ENCODE peak calls at places on chromosomes 7 and 10, in eight cellular contexts. G is NCI-H1694 treated with DMSO at 0.1 percent for 48 hours, W is MCF 10A, Y is T-helper 2 cell, T is Panc1, R is DMS153, N is astrocyte of the cerebellum, V is neural crest cell. J is an unnamed sample.

GRCh38 chr10:76492026-76492425 is 1060.6 kb downstream of the LRMDA start:
- DNase-seq in G (no peak), W (peak; percentile 83), Y (no peak), T (no peak), R (no peak), N (peak; percentile 76), V (no peak), J (no peak)

GRCh38 chr10:86642499-86642898 is 11.8 kb upstream of the OPN4 start:
- DNase-seq in G (no peak), W (peak; percentile 37), Y (no peak), T (no peak), R (no peak), N (no peak), V (no peak), J (no peak)

GRCh38 chr10:22183771-22184466 is 33.9 kb downstream of the EBLN1 start:
- DNase-seq in G (no peak), W (peak; percentile 39), Y (no peak), T (no peak), R (no peak), N (no peak), V (no peak), J (no peak)

GRCh38 chr7:78311176-78311575 is 512.6 kb downstream of the PHTF2 start:
- DNase-seq in G (no peak), W (no peak), Y (no peak), T (no peak), R (no peak), N (no peak), V (no peak), J (no peak)

GRCh38 chr10:11740907-11741306 is 1.3 kb upstream of the ECHDC3 start:
- DNase-seq in G (no peak), W (no peak), Y (no peak), T (no peak), R (no peak), N (no peak), V (no peak), J (no peak)

GRCh38 chr10:86254526-86255174 is 111.9 kb downstream of the GRID1 start:
- DNase-seq in G (no peak), W (peak; percentile 69), Y (no peak), T (no peak), R (peak; percentile 67), N (no peak), V (no peak), J (no peak)

GRCh38 chr7:17548014-17548653 is 249.7 kb downstream of the AHR start:
- DNase-seq in G (no peak), W (no peak), Y (no peak), T (no peak), R (no peak), N (no peak), V (no peak), J (no peak)

GRCh38 chr10:92834981-92835380 is 13.3 kb upstream of the EXOC6 start:
- DNase-seq in G (no peak), W (no peak), Y (no peak), T (no peak), R (no peak), N (no peak), V (no peak), J (no peak)

GRCh38 chr10:71486465-71487114 is 89.9 kb downstream of the CDH23 start:
- DNase-seq in G (peak; percentile 13), W (peak; percentile 54), Y (no peak), T (peak; percentile 4), R (peak; percentile 10), N (no peak), V (peak; percentile 74), J (peak; percentile 9)

GRCh38 chr7:17546206-17546998 is 247.9 kb downstream of the AHR start:
- DNase-seq in G (no peak), W (peak; percentile 94), Y (no peak), T (no peak), R (no peak), N (no peak), V (no peak), J (no peak)

GRCh38 chr7:117707080-117707479 is 166.2 kb downstream of the CTTNBP2 start:
- DNase-seq in G (no peak), W (no peak), Y (no peak), T (no peak), R (no peak), N (no peak), V (no peak), J (no peak)

GRCh38 chr10:107924458-107924857 is 760.0 kb upstream of the SORCS1 start:
- DNase-seq in G (no peak), W (no peak), Y (no peak), T (no peak), R (no peak), N (no peak), V (no peak), J (no peak)

GRCh38 chr7:11181590-11181989 is 207.9 kb downstream of the PHF14 start:
- DNase-seq in G (no peak), W (no peak), Y (no peak), T (no peak), R (no peak), N (no peak), V (no peak), J (no peak)

GRCh38 chr10:78774999-78775711 is 293.6 kb upstream of the ZMIZ1 start:
- DNase-seq in G (no peak), W (no peak), Y (no peak), T (no peak), R (peak; percentile 87), N (peak; percentile 55), V (no peak), J (peak; percentile 53)

GRCh38 chr7:154912921-154913644 is 89.8 kb downstream of the PAXIP1 start:
- DNase-seq in G (no peak), W (no peak), Y (no peak), T (no peak), R (no peak), N (no peak), V (no peak), J (no peak)

GRCh38 chr10:79153753-79154152 is 85.0 kb downstream of the ZMIZ1 start:
- DNase-seq in G (no peak), W (no peak), Y (no peak), T (no peak), R (no peak), N (no peak), V (no peak), J (no peak)

GRCh38 chr7:5526190-5527037 is 102.8 kb upstream of the TNRC18 start:
- DNase-seq in G (no peak), W (peak; percentile 81), Y (no peak), T (no peak), R (peak; percentile 46), N (no peak), V (no peak), J (no peak)

GRCh38 chr10:100528123-100528884 is 1.4 kb downstream of the NDUFB8 start:
- DNase-seq in G (no peak), W (no peak), Y (no peak), T (no peak), R (no peak), N (no peak), V (no peak), J (no peak)

GRCh38 chr7:22116451-22117027 is 170.8 kb upstream of the CDCA7L start:
- DNase-seq in G (no peak), W (no peak), Y (no peak), T (no peak), R (no peak), N (no peak), V (no peak), J (no peak)

GRCh38 chr10:16381083-16381482 is 55.7 kb upstream of the PTER start:
- DNase-seq in G (no peak), W (peak; percentile 49), Y (no peak), T (peak; percentile 93), R (no peak), N (no peak), V (no peak), J (peak; percentile 33)

GRCh38 chr10:48740023-48740707 is 55.5 kb downstream of the WDFY4 start:
- DNase-seq in G (no peak), W (no peak), Y (no peak), T (no peak), R (peak; percentile 10), N (no peak), V (no peak), J (no peak)

GRCh38 chr7:112184455-112184854 is 21.7 kb downstream of the DOCK4 start:
- DNase-seq in G (no peak), W (no peak), Y (no peak), T (no peak), R (no peak), N (no peak), V (no peak), J (no peak)

GRCh38 chr7:106045592-106045991 is 66.5 kb downstream of the SYPL1 start:
- DNase-seq in G (no peak), W (no peak), Y (no peak), T (no peak), R (no peak), N (peak; percentile 71), V (no peak), J (no peak)

GRCh38 chr10:67837519-67838314 is at the start of gene DNAJC12:
- DNase-seq in G (peak; percentile 84), W (peak; percentile 69), Y (no peak), T (no peak), R (peak; percentile 91), N (no peak), V (no peak), J (peak; percentile 65)

GRCh38 chr10:63605568-63605967 is 84.4 kb downstream of the REEP3 start:
- DNase-seq in G (no peak), W (no peak), Y (no peak), T (no peak), R (no peak), N (peak; percentile 2), V (no peak), J (no peak)

GRCh38 chr7:157555921-157556320 is 219.1 kb downstream of the DNAJB6 start:
- DNase-seq in G (no peak), W (no peak), Y (no peak), T (no peak), R (no peak), N (no peak), V (no peak), J (no peak)

GRCh38 chr10:31317652-31318381 is 1.2 kb upstream of the ZEB1 start:
- DNase-seq in G (no peak), W (no peak), Y (peak; percentile 41), T (no peak), R (no peak), N (no peak), V (no peak), J (no peak)

GRCh38 chr10:43200538-43201390 is 62.5 kb downstream of the CSGALNACT2 start:
- DNase-seq in G (no peak), W (no peak), Y (peak; percentile 3), T (no peak), R (no peak), N (no peak), V (no peak), J (no peak)

GRCh38 chr7:638256-639011 is 88.1 kb upstream of the DNAAF5 start:
- DNase-seq in G (no peak), W (no peak), Y (no peak), T (no peak), R (no peak), N (no peak), V (no peak), J (no peak)

GRCh38 chr10:47024399-47025252 is 113.4 kb downstream of the PTPN20 start:
- DNase-seq in G (peak; percentile 30), W (peak; percentile 67), Y (no peak), T (peak; percentile 68), R (peak; percentile 6), N (peak; percentile 39), V (peak; percentile 53), J (no peak)

GRCh38 chr7:92586403-92586802 is 3.8 kb downstream of the FAM133B start:
- DNase-seq in G (no peak), W (peak; percentile 26), Y (no peak), T (no peak), R (no peak), N (no peak), V (no peak), J (no peak)

GRCh38 chr10:29473087-29473356 is 161.7 kb downstream of the SVIL start:
- DNase-seq in G (no peak), W (no peak), Y (no peak), T (no peak), R (no peak), N (no peak), V (no peak), J (no peak)

GRCh38 chr7:148621563-148621962 is 31.0 kb downstream of the C7orf33 start:
- DNase-seq in G (peak; percentile 25), W (no peak), Y (no peak), T (no peak), R (no peak), N (no peak), V (no peak), J (no peak)

GRCh38 chr10:5588603-5589002 is 63.8 kb downstream of the CALML3 start:
- DNase-seq in G (no peak), W (no peak), Y (no peak), T (no peak), R (no peak), N (no peak), V (no peak), J (no peak)

J was measured in SHP77.